ENCODE peak calls at places on chromosomes 5 and 9, in eight cellular contexts. N, Q, X, R, I, H, U and L are unnamed samples. For H3K4me1 and H3K36me3, the result is how much of the 10 kb centered on the place peaks cover.

GRCh38 chr5:180098526-180098925 is 27.0 kb upstream of the RNF130 start:
- DNase-seq in R (no peak), N (no peak), Q (no peak), X (no peak), U (no peak), I (no peak), H (no peak), L (no peak)

GRCh38 chr9:123541441-123541840 is 185.4 kb downstream of the CRB2 start:
- DNase-seq in R (no peak), Q (no peak), U (no peak), N (no peak), X (no peak), H (no peak), I (no peak), L (no peak)

GRCh38 chr9:21964925-21965385 is 29.2 kb downstream of the CDKN2A start:
- DNase-seq in R (no peak), H (peak), Q (no peak), I (peak), N (no peak), U (peak), X (no peak), L (peak)

GRCh38 chr5:102296229-102296817 is at the start of gene SLCO4C1:
- DNase-seq in Q (no peak), H (peak), N (no peak), X (peak), U (peak), R (no peak), I (peak), L (peak)

GRCh38 chr9:77896269-77897245 is 135.1 kb downstream of the GNAQ start:
- DNase-seq in I (no peak), Q (no peak), R (no peak), N (no peak), U (no peak), X (no peak), H (no peak), L (no peak)

GRCh38 chr5:143302344-143302743 is 101.1 kb downstream of the NR3C1 start:
- DNase-seq in X (no peak), Q (no peak), H (no peak), U (no peak), R (no peak), N (no peak), I (no peak), L (no peak)

GRCh38 chr5:39665328-39665727 is 240.5 kb upstream of the DAB2 start:
- DNase-seq in Q (no peak), H (no peak), U (no peak), I (no peak), X (no peak), N (no peak), R (no peak), L (no peak)

GRCh38 chr5:4879693-4880303 is 260.3 kb upstream of the ADAMTS16 start:
- DNase-seq in I (peak), N (peak), U (peak), R (peak), Q (peak), H (peak), X (peak), L (no peak)

GRCh38 chr9:83330207-83331196 is 207.7 kb downstream of the FRMD3 start:
- DNase-seq in N (no peak), I (no peak), U (no peak), R (no peak), Q (no peak), H (peak), X (no peak), L (no peak)

GRCh38 chr9:38254756-38255155 is 137.7 kb upstream of the ALDH1B1 start:
- DNase-seq in R (no peak), H (no peak), U (no peak), Q (no peak), X (no peak), N (no peak), I (no peak), L (no peak)

GRCh38 chr5:143402464-143403356 is 776 bp downstream of the NR3C1 start:
- DNase-seq in H (peak), R (no peak), I (peak), U (peak), N (peak), X (peak), Q (peak), L (peak)

GRCh38 chr9:114272739-114273431 is 50.0 kb upstream of the ORM1 start:
- DNase-seq in U (no peak), Q (peak), R (no peak), I (no peak), X (no peak), N (no peak), H (no peak), L (no peak)

GRCh38 chr9:113548221-113549041 is 84.9 kb downstream of the RGS3 start:
- DNase-seq in U (peak), Q (peak), X (peak), H (peak), R (no peak), N (no peak), I (no peak), L (peak)

GRCh38 chr9:110282023-110282766 is 25.9 kb upstream of the TXN start:
- DNase-seq in Q (no peak), N (no peak), X (no peak), H (no peak), R (no peak), U (no peak), I (no peak), L (no peak)

GRCh38 chr5:57172466-57172961 is 1.3 kb upstream of the GPBP1 start:
- DNase-seq in N (no peak), I (peak), X (no peak), U (peak), H (peak), R (no peak), Q (no peak), L (no peak)

GRCh38 chr9:131530546-131530929 is 525 bp downstream of the UCK1 start:
- DNase-seq in I (peak), X (peak), Q (peak), R (no peak), N (no peak), H (peak), U (peak), L (peak)

GRCh38 chr5:137415231-137415681 is 83.9 kb downstream of the SPOCK1 start:
- DNase-seq in H (no peak), R (no peak), N (no peak), U (no peak), I (no peak), X (no peak), Q (no peak), L (no peak)

GRCh38 chr9:68672215-68672614 is 32.8 kb upstream of the PIP5K1B start:
- DNase-seq in H (no peak), U (no peak), R (no peak), X (no peak), Q (no peak), N (no peak), I (no peak), L (no peak)

GRCh38 chr5:14701556-14701955 is 37.0 kb downstream of the OTULIN start:
- DNase-seq in H (no peak), Q (no peak), I (no peak), N (no peak), X (no peak), U (no peak), R (no peak), L (no peak)

GRCh38 chr9:38388283-38389223 is 3.9 kb upstream of the ALDH1B1 start:
- DNase-seq in U (no peak), R (no peak), X (no peak), Q (peak), N (no peak), H (no peak), I (no peak), L (no peak)

GRCh38 chr5:113552137-113552536 is 38.6 kb downstream of the YTHDC2 start:
- DNase-seq in X (no peak), Q (no peak), U (no peak), N (no peak), H (no peak), I (no peak), R (no peak), L (no peak)

GRCh38 chr5:75337366-75338021 is 474 bp downstream of the HMGCR start:
- DNase-seq in H (no peak), I (peak), X (peak), U (no peak), Q (no peak), N (no peak), R (no peak), L (no peak)

GRCh38 chr5:172958268-172959046 is 767 bp upstream of the RPL26L1 start:
- DNase-seq in X (peak), I (peak), U (peak), N (peak), R (peak), Q (peak), H (peak), L (peak)

GRCh38 chr5:9015250-9015936 is 530.5 kb downstream of the SEMA5A start:
- DNase-seq in I (no peak), N (no peak), U (no peak), X (no peak), Q (no peak), H (no peak), R (no peak), L (no peak)

GRCh38 chr5:131265318-131265803 is 1.5 kb downstream of the CDC42SE2 start:
- DNase-seq in R (peak), H (no peak), N (no peak), U (peak), I (no peak), X (no peak), Q (no peak), L (no peak)

GRCh38 chr9:70551391-70551790 is 136.9 kb upstream of the KLF9 start:
- DNase-seq in Q (no peak), H (no peak), I (no peak), X (no peak), U (no peak), R (no peak), N (no peak), L (no peak)

GRCh38 chr5:67035098-67035740 is 161.4 kb downstream of the CD180 start:
- DNase-seq in I (no peak), X (no peak), N (no peak), U (no peak), R (no peak), Q (no peak), H (no peak), L (no peak)

GRCh38 chr9:9498846-9499245 is 1114.0 kb downstream of the PTPRD start:
- DNase-seq in I (no peak), H (no peak), Q (no peak), U (no peak), X (no peak), R (no peak), N (no peak), L (no peak)

GRCh38 chr5:172403191-172403794 is 51.0 kb downstream of the SH3PXD2B start:
- DNase-seq in N (peak), U (no peak), I (peak), X (peak), R (no peak), Q (peak), H (peak), L (no peak)

GRCh38 chr9:135307314-135307713 is 172.3 kb upstream of the PPP1R26 start:
- DNase-seq in X (no peak), U (no peak), H (no peak), N (no peak), I (no peak), Q (no peak), R (no peak), L (no peak)

GRCh38 chr5:194102-194501 is 2.8 kb downstream of the LRRC14B start:
- DNase-seq in U (peak), R (no peak), N (no peak), H (no peak), Q (no peak), X (no peak), I (no peak), L (no peak)

DNA sequence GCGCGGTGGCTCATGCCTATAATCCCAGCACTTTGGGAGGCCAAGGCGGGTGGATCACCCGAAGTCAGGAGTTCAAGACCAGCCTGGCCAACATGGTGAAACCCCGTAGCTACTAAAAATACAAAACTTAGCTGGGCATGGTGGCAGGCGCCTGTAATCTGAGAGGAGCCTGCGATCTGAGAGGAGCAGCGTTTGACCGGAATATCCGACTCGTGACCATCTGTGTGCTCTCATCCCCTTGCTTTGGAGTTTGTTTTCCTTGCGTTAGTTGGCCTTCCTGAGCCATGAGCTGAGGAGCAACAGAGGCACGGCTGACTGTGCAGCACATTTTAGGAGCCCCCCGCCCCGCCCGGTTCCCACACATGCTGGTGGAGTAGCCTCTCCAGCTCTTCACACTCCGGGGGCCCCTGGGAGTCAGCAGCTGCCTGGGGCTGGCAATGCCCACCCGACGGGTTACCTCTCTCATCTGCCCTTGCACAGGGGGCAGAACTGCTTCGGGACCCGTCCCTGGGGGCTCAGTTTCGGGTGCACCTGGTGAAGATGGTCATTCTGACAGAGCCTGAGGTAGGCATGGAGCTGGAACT is 3.0 kb downstream of the ADAMTS13 start:
- DNase-seq in X (no peak), I (no peak), Q (no peak), U (no peak), N (no peak), H (no peak), R (no peak), L (no peak)
- H3K4me1 ChIP-seq in X (under half), I (under half), Q (under half), U (under half), N (under half), H (under half), R (under half), L (under half)

DNA sequence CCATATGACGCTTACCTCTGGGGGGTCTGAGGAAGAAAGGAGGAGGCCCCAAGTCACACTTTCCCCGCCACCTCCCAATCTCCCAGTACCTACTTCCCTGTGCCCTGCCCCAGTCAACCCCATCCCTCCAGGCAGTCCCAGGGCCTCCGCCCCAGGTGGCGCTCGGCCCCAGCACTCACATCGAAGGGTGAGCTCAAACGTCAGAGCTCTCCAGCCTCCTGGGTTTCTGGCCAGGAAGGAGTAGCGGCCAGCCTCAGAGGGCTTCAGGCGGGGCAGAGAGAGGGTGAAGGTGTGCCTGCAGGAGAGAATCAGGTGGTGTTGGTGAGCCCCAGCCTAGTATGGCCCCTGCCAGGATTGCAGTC is 16.1 kb downstream of the CSF1R start:
- DNase-seq in U (no peak), Q (no peak), R (no peak), H (no peak), X (peak), I (no peak), N (no peak), L (peak)
- TF ChIP-seq CTCF in U (no peak), Q (no peak), R (no peak), H (no peak), X (no peak), I (no peak), N (no peak), L (no peak)

GRCh38 chr9:89342213-89342612 is 23.9 kb downstream of the SECISBP2 start:
- DNase-seq in H (no peak), Q (no peak), X (no peak), R (no peak), U (no peak), I (no peak), N (no peak), L (no peak)

GRCh38 chr9:89342948-89343347 is 24.6 kb downstream of the SECISBP2 start:
- DNase-seq in X (no peak), N (no peak), R (no peak), H (no peak), Q (no peak), I (no peak), U (no peak), L (no peak)

GRCh38 chr9:89345476-89345875 is 27.2 kb downstream of the SECISBP2 start:
- DNase-seq in H (no peak), Q (no peak), I (no peak), N (no peak), U (no peak), R (no peak), X (no peak), L (no peak)

GRCh38 chr9:89340332-89340731 is 22.0 kb downstream of the SECISBP2 start:
- DNase-seq in I (no peak), H (no peak), R (no peak), X (no peak), N (no peak), Q (no peak), U (peak), L (no peak)

GRCh38 chr9:89339807-89340206 is 21.5 kb downstream of the SECISBP2 start:
- DNase-seq in X (no peak), R (no peak), I (no peak), Q (no peak), U (peak), N (no peak), H (no peak), L (no peak)
- H3K36me3 ChIP-seq in X (under half), R (under half), I (under half), Q (under half), U (under half), N (half or more), H (under half), L (under half)

DNA sequence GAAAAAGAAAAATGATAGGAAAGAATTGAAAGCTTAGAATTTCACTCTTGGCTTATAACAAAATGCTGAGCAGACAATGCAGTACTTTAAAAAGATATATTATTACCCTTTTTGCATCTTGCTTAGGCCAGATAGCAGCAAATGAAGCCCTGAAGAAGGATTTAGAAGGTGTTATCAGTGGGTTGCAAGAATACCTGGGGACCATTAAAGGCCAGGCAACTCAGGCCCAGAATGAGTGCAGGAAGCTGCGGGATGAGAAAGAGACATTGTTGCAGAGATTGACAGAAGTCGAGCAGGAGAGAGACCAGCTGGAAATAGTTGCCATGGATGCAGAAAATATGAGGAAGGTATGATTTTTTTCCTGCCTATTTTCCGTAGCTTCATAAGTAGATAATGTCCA is 50.8 kb downstream of the CNTRL start:
- DNase-seq in Q (no peak), R (no peak), I (no peak), H (no peak), X (no peak), U (no peak), N (no peak), L (no peak)
- H3K4me1 ChIP-seq in Q (under half), R (under half), I (under half), H (under half), X (under half), U (under half), N (under half), L (under half)

GRCh38 chr5:181189363-181189961 is 15.5 kb downstream of the TRIM7 start:
- DNase-seq in Q (peak), X (peak), N (no peak), U (peak), H (peak), I (peak), R (no peak), L (peak)

GRCh38 chr5:181192337-181193046 is 12.5 kb downstream of the TRIM7 start:
- DNase-seq in U (no peak), X (no peak), H (no peak), Q (no peak), R (no peak), I (no peak), N (no peak), L (no peak)

GRCh38 chr5:181190711-181191525 is 14.1 kb downstream of the TRIM7 start:
- DNase-seq in U (peak), H (peak), X (peak), R (no peak), N (no peak), I (peak), Q (peak), L (peak)

GRCh38 chr5:181189962-181190710 is 14.9 kb downstream of the TRIM7 start:
- DNase-seq in X (peak), R (no peak), Q (peak), N (no peak), I (peak), H (peak), U (no peak), L (no peak)

GRCh38 chr5:181191526-181192336 is 13.3 kb downstream of the TRIM7 start:
- DNase-seq in U (peak), N (peak), I (peak), R (peak), Q (peak), X (peak), H (peak), L (peak)
- TF ChIP-seq CTCF in U (no peak), N (peak), I (no peak), R (no peak), Q (peak), X (peak), H (no peak), L (no peak)

GRCh38 chr5:10684303-10685086 is 76.5 kb downstream of the DAP start:
- DNase-seq in N (no peak), I (no peak), Q (no peak), H (no peak), X (no peak), R (no peak), U (no peak), L (no peak)
- H3K36me3 ChIP-seq in N (half or more), I (under half), Q (under half), H (under half), X (under half), R (under half), U (under half), L (under half)

GRCh38 chr9:93261281-93261680 is 77.3 kb downstream of the WNK2 start:
- DNase-seq in H (peak), I (peak), N (no peak), U (no peak), X (no peak), Q (peak), R (no peak), L (peak)
- H3K4me1 ChIP-seq in H (under half), I (under half), N (under half), U (under half), X (under half), Q (under half), R (under half), L (under half)

DNA sequence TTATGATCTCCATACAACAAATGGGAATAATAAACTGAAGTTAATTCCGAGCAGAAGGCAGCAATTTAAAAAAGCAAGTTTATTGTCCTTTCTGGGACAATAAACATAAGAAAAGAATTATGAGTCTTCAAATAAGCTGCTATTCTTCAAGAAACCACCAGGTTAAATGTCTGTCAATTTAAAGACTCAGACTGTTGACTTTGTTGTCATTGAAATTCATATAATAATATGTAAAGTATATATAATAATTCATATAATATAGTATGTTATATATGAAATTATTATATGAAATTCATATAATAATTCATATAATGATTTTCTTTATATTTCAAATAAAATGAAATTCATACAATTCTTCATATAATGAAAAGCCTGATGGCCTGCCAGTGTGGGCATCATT is 497.5 kb upstream of the RGMB start:
- DNase-seq in H (no peak), I (no peak), X (no peak), U (no peak), Q (no peak), R (no peak), N (no peak), L (no peak)
- TF ChIP-seq CTCF in H (no peak), I (no peak), X (no peak), U (no peak), Q (no peak), R (no peak), N (no peak), L (no peak)